ENCODE peak calls at places on chromosomes 11 and 22, in ten cellular contexts. One of them, this sample, is unnamed.

GRCh38 chr11:94511932-94512781 is at the start of gene C11orf97:
- DNase-seq in fibroblast of the aortic adventitia: no peak
- DNase-seq in esophagus squamous epithelium: no peak
- DNase-seq in left ventricle myocardium inferior: peak; percentile 46
- DNase-seq in choroid plexus epithelial cell: peak; percentile 48
- DNase-seq in fibroblast of villous mesenchyme: peak; percentile 24
- DNase-seq in epithelial cell of esophagus: peak; percentile 42
- DNase-seq in breast epithelium: no peak
- DNase-seq in WERI-Rb-1: peak; percentile 64
- DNase-seq in tibial artery: peak; percentile 74
- DNase-seq in this sample: peak; percentile 89

GRCh38 chr22:30253205-30253852 is 6.8 kb upstream of the LIF start:
- DNase-seq in fibroblast of villous mesenchyme: peak; percentile 78
- DNase-seq in left ventricle myocardium inferior: peak; percentile 78
- DNase-seq in esophagus squamous epithelium: no peak
- DNase-seq in epithelial cell of esophagus: no peak
- DNase-seq in tibial artery: peak; percentile 84
- DNase-seq in WERI-Rb-1: peak; percentile 26
- DNase-seq in fibroblast of the aortic adventitia: peak; percentile 62
- DNase-seq in choroid plexus epithelial cell: no peak
- DNase-seq in breast epithelium: no peak
- DNase-seq in this sample: peak; percentile 84

GRCh38 chr11:111905391-111905790 is 6.2 kb downstream of the CRYAB start:
- DNase-seq in fibroblast of villous mesenchyme: no peak
- DNase-seq in esophagus squamous epithelium: no peak
- DNase-seq in choroid plexus epithelial cell: no peak
- DNase-seq in fibroblast of the aortic adventitia: peak; percentile 57
- DNase-seq in WERI-Rb-1: no peak
- DNase-seq in tibial artery: no peak
- DNase-seq in left ventricle myocardium inferior: no peak
- DNase-seq in epithelial cell of esophagus: no peak
- DNase-seq in breast epithelium: no peak
- DNase-seq in this sample: no peak

GRCh38 chr22:27800250-27801131 is 1.1 kb downstream of the MN1 start:
- DNase-seq in left ventricle myocardium inferior: peak; percentile 33
- DNase-seq in fibroblast of the aortic adventitia: peak; percentile 27
- DNase-seq in tibial artery: peak; percentile 82
- DNase-seq in epithelial cell of esophagus: peak; percentile 56
- DNase-seq in esophagus squamous epithelium: no peak
- DNase-seq in WERI-Rb-1: no peak
- DNase-seq in breast epithelium: no peak
- DNase-seq in fibroblast of villous mesenchyme: no peak
- DNase-seq in choroid plexus epithelial cell: peak; percentile 42
- DNase-seq in this sample: no peak

GRCh38 chr11:29260939-29261705 is 755.7 kb downstream of the KCNA4 start:
- DNase-seq in breast epithelium: no peak
- DNase-seq in fibroblast of villous mesenchyme: no peak
- DNase-seq in esophagus squamous epithelium: no peak
- DNase-seq in fibroblast of the aortic adventitia: peak; percentile 22
- DNase-seq in tibial artery: no peak
- DNase-seq in left ventricle myocardium inferior: no peak
- DNase-seq in epithelial cell of esophagus: peak; percentile 95
- DNase-seq in WERI-Rb-1: no peak
- DNase-seq in choroid plexus epithelial cell: peak; percentile 67
- DNase-seq in this sample: no peak

GRCh38 chr11:9530901-9531625 is 42.4 kb upstream of the WEE1 start:
- DNase-seq in tibial artery: no peak
- DNase-seq in WERI-Rb-1: peak; percentile 20
- DNase-seq in epithelial cell of esophagus: no peak
- DNase-seq in breast epithelium: no peak
- DNase-seq in esophagus squamous epithelium: no peak
- DNase-seq in choroid plexus epithelial cell: no peak
- DNase-seq in fibroblast of the aortic adventitia: no peak
- DNase-seq in fibroblast of villous mesenchyme: no peak
- DNase-seq in left ventricle myocardium inferior: no peak
- DNase-seq in this sample: peak; percentile 36

GRCh38 chr11:94858012-94858705 is 90.0 kb downstream of the AMOTL1 start:
- DNase-seq in tibial artery: no peak
- DNase-seq in left ventricle myocardium inferior: no peak
- DNase-seq in fibroblast of the aortic adventitia: no peak
- DNase-seq in choroid plexus epithelial cell: no peak
- DNase-seq in esophagus squamous epithelium: no peak
- DNase-seq in fibroblast of villous mesenchyme: no peak
- DNase-seq in WERI-Rb-1: peak; percentile 45
- DNase-seq in epithelial cell of esophagus: no peak
- DNase-seq in breast epithelium: no peak
- DNase-seq in this sample: no peak

GRCh38 chr11:129732926-129733325 is 82.7 kb upstream of the TMEM45B start:
- DNase-seq in breast epithelium: no peak
- DNase-seq in choroid plexus epithelial cell: no peak
- DNase-seq in tibial artery: no peak
- DNase-seq in left ventricle myocardium inferior: no peak
- DNase-seq in WERI-Rb-1: no peak
- DNase-seq in fibroblast of villous mesenchyme: no peak
- DNase-seq in esophagus squamous epithelium: no peak
- DNase-seq in epithelial cell of esophagus: peak; percentile 29
- DNase-seq in fibroblast of the aortic adventitia: no peak
- DNase-seq in this sample: peak; percentile 41

GRCh38 chr11:78168539-78169477 is 19.6 kb downstream of the KCTD21 start:
- DNase-seq in tibial artery: peak; percentile 99
- DNase-seq in breast epithelium: no peak
- DNase-seq in choroid plexus epithelial cell: peak; percentile 96
- DNase-seq in epithelial cell of esophagus: no peak
- DNase-seq in fibroblast of villous mesenchyme: peak; percentile 49
- DNase-seq in left ventricle myocardium inferior: peak; percentile 87
- DNase-seq in esophagus squamous epithelium: no peak
- DNase-seq in fibroblast of the aortic adventitia: peak; percentile 99
- DNase-seq in WERI-Rb-1: no peak
- DNase-seq in this sample: peak; percentile 30

GRCh38 chr11:46382644-46383403 is 1.4 kb downstream of the MDK start:
- DNase-seq in left ventricle myocardium inferior: no peak
- DNase-seq in tibial artery: no peak
- DNase-seq in WERI-Rb-1: peak; percentile 68
- DNase-seq in fibroblast of the aortic adventitia: peak; percentile 48
- DNase-seq in esophagus squamous epithelium: no peak
- DNase-seq in fibroblast of villous mesenchyme: peak; percentile 49
- DNase-seq in epithelial cell of esophagus: peak; percentile 57
- DNase-seq in breast epithelium: no peak
- DNase-seq in choroid plexus epithelial cell: peak; percentile 66
- DNase-seq in this sample: peak; percentile 50

GRCh38 chr11:113553905-113554304 is 78.7 kb upstream of the DRD2 start:
- DNase-seq in WERI-Rb-1: no peak
- DNase-seq in esophagus squamous epithelium: no peak
- DNase-seq in left ventricle myocardium inferior: no peak
- DNase-seq in fibroblast of villous mesenchyme: no peak
- DNase-seq in tibial artery: no peak
- DNase-seq in choroid plexus epithelial cell: no peak
- DNase-seq in epithelial cell of esophagus: no peak
- DNase-seq in breast epithelium: no peak
- DNase-seq in fibroblast of the aortic adventitia: no peak
- DNase-seq in this sample: no peak
- TF ChIP-seq CTCF in WERI-Rb-1: peak; percentile 45
- TF ChIP-seq CTCF in esophagus squamous epithelium: no peak
- TF ChIP-seq CTCF in left ventricle myocardium inferior: no peak
- TF ChIP-seq CTCF in fibroblast of villous mesenchyme: no peak
- TF ChIP-seq CTCF in tibial artery: no peak
- TF ChIP-seq CTCF in choroid plexus epithelial cell: peak; percentile 22
- TF ChIP-seq CTCF in epithelial cell of esophagus: no peak
- TF ChIP-seq CTCF in breast epithelium: no peak
- TF ChIP-seq CTCF in fibroblast of the aortic adventitia: no peak
- TF ChIP-seq CTCF in this sample: no peak

GRCh38 chr11:131254254-131254653 is 116.2 kb upstream of the NTM start:
- DNase-seq in choroid plexus epithelial cell: no peak
- DNase-seq in esophagus squamous epithelium: no peak
- DNase-seq in tibial artery: no peak
- DNase-seq in fibroblast of villous mesenchyme: no peak
- DNase-seq in epithelial cell of esophagus: no peak
- DNase-seq in breast epithelium: no peak
- DNase-seq in WERI-Rb-1: no peak
- DNase-seq in left ventricle myocardium inferior: no peak
- DNase-seq in fibroblast of the aortic adventitia: no peak
- DNase-seq in this sample: no peak
- H3K4me3 ChIP-seq in choroid plexus epithelial cell: no peak overlapping the region
- H3K4me3 ChIP-seq in esophagus squamous epithelium: no peak overlapping the region
- H3K4me3 ChIP-seq in tibial artery: no peak overlapping the region
- H3K4me3 ChIP-seq in fibroblast of villous mesenchyme: no peak overlapping the region
- H3K4me3 ChIP-seq in epithelial cell of esophagus: no peak overlapping the region
- H3K4me3 ChIP-seq in breast epithelium: no peak overlapping the region
- H3K4me3 ChIP-seq in WERI-Rb-1: no peak overlapping the region
- H3K4me3 ChIP-seq in left ventricle myocardium inferior: no peak overlapping the region
- H3K4me3 ChIP-seq in fibroblast of the aortic adventitia: no peak overlapping the region
- H3K4me3 ChIP-seq in this sample: no peak overlapping the region

GRCh38 chr11:124109377-124109776 is 5.9 kb upstream of the VWA5A start:
- DNase-seq in left ventricle myocardium inferior: no peak
- DNase-seq in tibial artery: no peak
- DNase-seq in breast epithelium: no peak
- DNase-seq in esophagus squamous epithelium: no peak
- DNase-seq in WERI-Rb-1: no peak
- DNase-seq in choroid plexus epithelial cell: no peak
- DNase-seq in fibroblast of the aortic adventitia: no peak
- DNase-seq in epithelial cell of esophagus: no peak
- DNase-seq in fibroblast of villous mesenchyme: no peak
- DNase-seq in this sample: no peak

GRCh38 chr11:124113890-124114289 is 1.4 kb upstream of the VWA5A start:
- DNase-seq in WERI-Rb-1: no peak
- DNase-seq in breast epithelium: no peak
- DNase-seq in left ventricle myocardium inferior: no peak
- DNase-seq in choroid plexus epithelial cell: peak; percentile 68
- DNase-seq in esophagus squamous epithelium: no peak
- DNase-seq in fibroblast of the aortic adventitia: peak; percentile 7
- DNase-seq in fibroblast of villous mesenchyme: peak; percentile 7
- DNase-seq in tibial artery: no peak
- DNase-seq in epithelial cell of esophagus: peak; percentile 51
- DNase-seq in this sample: no peak

DNA sequence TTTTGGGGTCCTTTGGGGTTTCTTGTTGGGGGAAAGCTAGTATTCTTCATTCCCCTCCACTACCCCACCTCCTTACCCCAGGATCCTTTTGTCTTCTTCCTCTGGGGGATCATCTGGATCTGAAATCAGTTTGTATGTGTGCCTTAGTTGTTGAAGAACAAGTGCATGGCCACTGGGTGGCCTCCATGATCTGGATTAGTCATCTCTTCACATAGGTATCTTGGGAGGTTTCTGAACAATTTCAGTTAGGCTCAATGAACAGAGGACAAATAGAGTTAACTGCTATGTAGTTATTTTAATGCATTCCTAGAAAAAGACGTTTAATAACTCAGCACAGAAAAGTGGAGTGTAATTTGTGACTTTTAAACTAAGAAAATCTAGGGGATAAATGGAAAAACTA is 7.1 kb upstream of the VWA5A start:
- DNase-seq in fibroblast of villous mesenchyme: peak; percentile 31
- DNase-seq in choroid plexus epithelial cell: peak; percentile 80
- DNase-seq in left ventricle myocardium inferior: no peak
- DNase-seq in fibroblast of the aortic adventitia: peak; percentile 47
- DNase-seq in WERI-Rb-1: peak; percentile 55
- DNase-seq in epithelial cell of esophagus: peak; percentile 47
- DNase-seq in esophagus squamous epithelium: no peak
- DNase-seq in tibial artery: no peak
- DNase-seq in breast epithelium: no peak
- DNase-seq in this sample: no peak
- TF ChIP-seq CTCF in fibroblast of villous mesenchyme: peak; percentile 31
- TF ChIP-seq CTCF in choroid plexus epithelial cell: peak; percentile 71
- TF ChIP-seq CTCF in left ventricle myocardium inferior: no peak
- TF ChIP-seq CTCF in fibroblast of the aortic adventitia: peak; percentile 37
- TF ChIP-seq CTCF in WERI-Rb-1: peak; percentile 54
- TF ChIP-seq CTCF in epithelial cell of esophagus: peak; percentile 43
- TF ChIP-seq CTCF in esophagus squamous epithelium: peak; percentile 23
- TF ChIP-seq CTCF in tibial artery: no peak
- TF ChIP-seq CTCF in breast epithelium: no peak
- TF ChIP-seq CTCF in this sample: no peak

GRCh38 chr11:34405079-34405858 is 33.5 kb upstream of the CAT start:
- DNase-seq in breast epithelium: no peak
- DNase-seq in esophagus squamous epithelium: no peak
- DNase-seq in choroid plexus epithelial cell: no peak
- DNase-seq in left ventricle myocardium inferior: no peak
- DNase-seq in fibroblast of the aortic adventitia: peak; percentile 43
- DNase-seq in epithelial cell of esophagus: peak; percentile 35
- DNase-seq in tibial artery: no peak
- DNase-seq in fibroblast of villous mesenchyme: no peak
- DNase-seq in WERI-Rb-1: no peak
- DNase-seq in this sample: no peak
- H3K4me3 ChIP-seq in breast epithelium: no peak overlapping the region
- H3K4me3 ChIP-seq in esophagus squamous epithelium: no peak overlapping the region
- H3K4me3 ChIP-seq in choroid plexus epithelial cell: no peak overlapping the region
- H3K4me3 ChIP-seq in left ventricle myocardium inferior: no peak overlapping the region
- H3K4me3 ChIP-seq in fibroblast of the aortic adventitia: peak overlapping the region; percentile 7
- H3K4me3 ChIP-seq in epithelial cell of esophagus: no peak overlapping the region
- H3K4me3 ChIP-seq in tibial artery: no peak overlapping the region
- H3K4me3 ChIP-seq in fibroblast of villous mesenchyme: no peak overlapping the region
- H3K4me3 ChIP-seq in WERI-Rb-1: no peak overlapping the region
- H3K4me3 ChIP-seq in this sample: no peak overlapping the region

GRCh38 chr11:93169950-93170561 is 27.7 kb downstream of the SLC36A4 start:
- DNase-seq in fibroblast of the aortic adventitia: peak; percentile 58
- DNase-seq in WERI-Rb-1: no peak
- DNase-seq in esophagus squamous epithelium: no peak
- DNase-seq in left ventricle myocardium inferior: no peak
- DNase-seq in choroid plexus epithelial cell: peak; percentile 80
- DNase-seq in breast epithelium: no peak
- DNase-seq in fibroblast of villous mesenchyme: peak; percentile 44
- DNase-seq in tibial artery: no peak
- DNase-seq in epithelial cell of esophagus: peak; percentile 59
- DNase-seq in this sample: no peak
- TF ChIP-seq CTCF in fibroblast of the aortic adventitia: peak; percentile 56
- TF ChIP-seq CTCF in WERI-Rb-1: no peak
- TF ChIP-seq CTCF in esophagus squamous epithelium: peak; percentile 42
- TF ChIP-seq CTCF in left ventricle myocardium inferior: peak; percentile 46
- TF ChIP-seq CTCF in choroid plexus epithelial cell: peak; percentile 64
- TF ChIP-seq CTCF in breast epithelium: no peak
- TF ChIP-seq CTCF in fibroblast of villous mesenchyme: peak; percentile 48
- TF ChIP-seq CTCF in tibial artery: no peak
- TF ChIP-seq CTCF in epithelial cell of esophagus: peak; percentile 64
- TF ChIP-seq CTCF in this sample: no peak

This sample was measured in upper lobe of left lung.